ENCODE peak calls at places on chromosome 10, in ten cellular contexts. C, T, K, M, S, J, E, A, Q and I are unnamed samples.

GRCh38 chr10:51047857-51048256 is 26.4 kb upstream of the PRKG1 start:
- DNase-seq in C (no peak), T (no peak), K (no peak), M (no peak), S (no peak), J (no peak), E (no peak), A (no peak), Q (no peak), I (no peak)

GRCh38 chr10:118032564-118032963 is 14.2 kb downstream of the RAB11FIP2 start:
- DNase-seq in C (no peak), T (no peak), K (no peak), M (no peak), S (no peak), J (no peak), E (no peak), A (no peak), Q (no peak), I (no peak)

GRCh38 chr10:30915141-30915540 is 116.5 kb downstream of the ZNF438 start:
- DNase-seq in C (no peak), T (no peak), K (no peak), M (no peak), S (no peak), J (no peak), E (no peak), A (no peak), Q (no peak), I (no peak)

GRCh38 chr10:31320179-31320597 is 1.2 kb downstream of the ZEB1 start:
- DNase-seq in C (peak; percentile 70), T (peak; percentile 60), K (peak; percentile 84), M (peak; percentile 42), S (peak; percentile 56), J (peak; percentile 65), E (peak; percentile 24), A (peak; percentile 76), Q (peak; percentile 41), I (peak; percentile 84)

GRCh38 chr10:86900955-86901354 is 56.5 kb downstream of the MMRN2 start:
- DNase-seq in C (peak; percentile 90), T (peak; percentile 62), K (no peak), M (peak; percentile 26), S (peak; percentile 83), J (peak; percentile 94), E (peak; percentile 90), A (no peak), Q (peak; percentile 93), I (no peak)

GRCh38 chr10:95394161-95394880 is 103.5 kb upstream of the PDLIM1 start:
- DNase-seq in C (no peak), T (no peak), K (no peak), M (no peak), S (no peak), J (no peak), E (no peak), A (no peak), Q (no peak), I (no peak)

GRCh38 chr10:114703377-114704125 is 45.5 kb upstream of the ABLIM1 start:
- DNase-seq in C (no peak), T (no peak), K (no peak), M (no peak), S (no peak), J (no peak), E (no peak), A (no peak), Q (peak; percentile 23), I (no peak)

GRCh38 chr10:78621183-78621789 is 447.5 kb upstream of the ZMIZ1 start:
- DNase-seq in C (no peak), T (no peak), K (no peak), M (no peak), S (no peak), J (no peak), E (no peak), A (peak; percentile 18), Q (no peak), I (no peak)

GRCh38 chr10:8130973-8131911 is 76.8 kb downstream of the GATA3 start:
- DNase-seq in C (no peak), T (no peak), K (no peak), M (no peak), S (no peak), J (no peak), E (no peak), A (no peak), Q (no peak), I (no peak)

GRCh38 chr10:82529064-82529463 is 654.1 kb downstream of the NRG3 start:
- DNase-seq in C (no peak), T (no peak), K (no peak), M (no peak), S (no peak), J (no peak), E (no peak), A (no peak), Q (no peak), I (no peak)

GRCh38 chr10:100996678-100997363 is 2.8 kb upstream of the LZTS2 start:
- DNase-seq in C (no peak), T (no peak), K (no peak), M (peak; percentile 55), S (no peak), J (no peak), E (peak; percentile 48), A (peak; percentile 92), Q (peak; percentile 46), I (no peak)

GRCh38 chr10:70921285-70921684 is 32.9 kb upstream of the PCBD1 start:
- DNase-seq in C (no peak), T (no peak), K (no peak), M (no peak), S (no peak), J (no peak), E (no peak), A (no peak), Q (no peak), I (no peak)

GRCh38 chr10:35423505-35424306 is 87.4 kb downstream of the CCNY start:
- DNase-seq in C (no peak), T (no peak), K (no peak), M (no peak), S (no peak), J (no peak), E (no peak), A (no peak), Q (no peak), I (no peak)

GRCh38 chr10:49351669-49352068 is 44.2 kb downstream of the DRGX start:
- DNase-seq in C (no peak), T (no peak), K (peak; percentile 36), M (no peak), S (no peak), J (no peak), E (no peak), A (no peak), Q (no peak), I (peak; percentile 46)

GRCh38 chr10:102918817-102919236 is 733 bp downstream of the CNNM2 start:
- DNase-seq in C (peak; percentile 54), T (no peak), K (no peak), M (peak; percentile 30), S (no peak), J (no peak), E (no peak), A (peak; percentile 73), Q (peak; percentile 31), I (no peak)

GRCh38 chr10:102917962-102918816 is at the start of gene CNNM2:
- DNase-seq in C (peak; percentile 100), T (peak; percentile 100), K (peak; percentile 100), M (peak; percentile 100), S (peak; percentile 100), J (peak; percentile 100), E (peak; percentile 100), A (peak; percentile 100), Q (peak; percentile 100), I (peak; percentile 100)

GRCh38 chr10:102919237-102919959 is 1.3 kb downstream of the CNNM2 start:
- DNase-seq in C (no peak), T (peak; percentile 60), K (peak; percentile 87), M (peak; percentile 21), S (no peak), J (peak; percentile 39), E (peak; percentile 51), A (peak; percentile 76), Q (peak; percentile 23), I (no peak)

GRCh38 chr10:102916173-102916572 is 1.9 kb upstream of the CNNM2 start:
- DNase-seq in C (no peak), T (no peak), K (no peak), M (no peak), S (no peak), J (no peak), E (no peak), A (no peak), Q (no peak), I (no peak)

GRCh38 chr10:102917314-102917961 is 656 bp upstream of the CNNM2 start:
- DNase-seq in C (peak; percentile 91), T (peak; percentile 90), K (peak; percentile 97), M (peak; percentile 86), S (peak; percentile 78), J (peak; percentile 85), E (peak; percentile 82), A (peak; percentile 93), Q (peak; percentile 89), I (peak; percentile 94)
- TF ChIP-seq CTCF in C (peak; percentile 98), T (peak; percentile 99), K (no peak), M (peak; percentile 99), S (peak; percentile 99), J (peak; percentile 96), E (peak; percentile 98), A (peak; percentile 99), Q (peak; percentile 97), I (peak; percentile 100)

GRCh38 chr10:103241262-103242011 is 4.2 kb upstream of the RPEL1 start:
- DNase-seq in C (peak; percentile 62), T (peak; percentile 73), K (peak; percentile 86), M (peak; percentile 92), S (no peak), J (no peak), E (peak; percentile 72), A (peak; percentile 73), Q (no peak), I (no peak)

GRCh38 chr10:103232772-103233488 is 12.8 kb upstream of the RPEL1 start:
- DNase-seq in C (no peak), T (no peak), K (no peak), M (no peak), S (no peak), J (no peak), E (no peak), A (no peak), Q (no peak), I (no peak)

GRCh38 chr10:103235775-103236174 is 9.9 kb upstream of the RPEL1 start:
- DNase-seq in C (no peak), T (no peak), K (no peak), M (no peak), S (no peak), J (no peak), E (no peak), A (no peak), Q (no peak), I (no peak)

GRCh38 chr10:103238506-103239252 is 7.0 kb upstream of the RPEL1 start:
- DNase-seq in C (no peak), T (peak; percentile 52), K (no peak), M (peak; percentile 80), S (no peak), J (peak; percentile 35), E (no peak), A (peak; percentile 84), Q (peak; percentile 56), I (no peak)
- TF ChIP-seq CTCF in C (peak; percentile 16), T (no peak), K (no peak), M (no peak), S (peak; percentile 57), J (peak; percentile 11), E (no peak), A (peak; percentile 77), Q (no peak), I (peak; percentile 50)

GRCh38 chr10:97355571-97355975 is 21.0 kb upstream of the FRAT2 start:
- DNase-seq in C (no peak), T (no peak), K (no peak), M (peak; percentile 36), S (no peak), J (no peak), E (peak; percentile 27), A (peak; percentile 81), Q (peak; percentile 41), I (no peak)
- TF ChIP-seq CTCF in C (peak; percentile 18), T (peak; percentile 48), K (no peak), M (peak; percentile 47), S (peak; percentile 60), J (no peak), E (no peak), A (peak; percentile 75), Q (no peak), I (peak; percentile 42)

GRCh38 chr10:129730272-129730992 is 233.6 kb downstream of the EBF3 start:
- DNase-seq in C (no peak), T (no peak), K (no peak), M (no peak), S (no peak), J (no peak), E (no peak), A (peak; percentile 54), Q (no peak), I (no peak)
- TF ChIP-seq CTCF in C (no peak), T (no peak), K (no peak), M (no peak), S (no peak), J (no peak), E (no peak), A (no peak), Q (no peak), I (no peak)